ENCODE peak calls at places on chromosome 1, in four cellular contexts. One of them, this sample, is unnamed.

GRCh38 chr1:27624467-27625233 is 10.3 kb downstream of the FGR start:
- DNase-seq in HepG2: no peak
- DNase-seq in GM12878: peak
- DNase-seq in GM23338: peak
- DNase-seq in this sample: no peak

GRCh38 chr1:204377800-204378608 is 18.3 kb upstream of the PLEKHA6 start:
- DNase-seq in GM23338: peak
- DNase-seq in GM12878: no peak
- DNase-seq in HepG2: peak
- DNase-seq in this sample: peak

GRCh38 chr1:55446351-55446750 is 231.2 kb upstream of the USP24 start:
- DNase-seq in HepG2: no peak
- DNase-seq in GM12878: no peak
- DNase-seq in GM23338: no peak
- DNase-seq in this sample: peak

GRCh38 chr1:20110679-20111078 is 8.7 kb downstream of the PLA2G2D start:
- DNase-seq in HepG2: peak
- DNase-seq in GM12878: no peak
- DNase-seq in GM23338: no peak
- DNase-seq in this sample: no peak

GRCh38 chr1:157181258-157181657 is 43.1 kb upstream of the ETV3 start:
- DNase-seq in GM12878: no peak
- DNase-seq in GM23338: no peak
- DNase-seq in HepG2: no peak
- DNase-seq in this sample: no peak

GRCh38 chr1:97849350-97850339 is 71.2 kb downstream of the DPYD start:
- DNase-seq in HepG2: no peak
- DNase-seq in GM12878: no peak
- DNase-seq in GM23338: no peak
- DNase-seq in this sample: peak

GRCh38 chr1:87331319-87332269 is 2.9 kb downstream of the LMO4 start:
- DNase-seq in HepG2: peak
- DNase-seq in GM23338: peak
- DNase-seq in GM12878: no peak
- DNase-seq in this sample: peak

GRCh38 chr1:910311-910880 is 13.3 kb upstream of the SAMD11 start:
- DNase-seq in GM23338: no peak
- DNase-seq in GM12878: no peak
- DNase-seq in HepG2: no peak
- DNase-seq in this sample: no peak

GRCh38 chr1:248828845-248829244 is 3.1 kb upstream of the SH3BP5L start:
- DNase-seq in HepG2: peak
- DNase-seq in GM12878: no peak
- DNase-seq in GM23338: no peak
- DNase-seq in this sample: peak

GRCh38 chr1:117120774-117121588 is 568 bp downstream of the TRIM45 start:
- DNase-seq in GM23338: peak
- DNase-seq in GM12878: no peak
- DNase-seq in HepG2: peak
- DNase-seq in this sample: no peak

GRCh38 chr1:228291906-228292608 is 84.2 kb downstream of the OBSCN start:
- DNase-seq in GM12878: no peak
- DNase-seq in HepG2: no peak
- DNase-seq in GM23338: no peak
- DNase-seq in this sample: no peak

DNA sequence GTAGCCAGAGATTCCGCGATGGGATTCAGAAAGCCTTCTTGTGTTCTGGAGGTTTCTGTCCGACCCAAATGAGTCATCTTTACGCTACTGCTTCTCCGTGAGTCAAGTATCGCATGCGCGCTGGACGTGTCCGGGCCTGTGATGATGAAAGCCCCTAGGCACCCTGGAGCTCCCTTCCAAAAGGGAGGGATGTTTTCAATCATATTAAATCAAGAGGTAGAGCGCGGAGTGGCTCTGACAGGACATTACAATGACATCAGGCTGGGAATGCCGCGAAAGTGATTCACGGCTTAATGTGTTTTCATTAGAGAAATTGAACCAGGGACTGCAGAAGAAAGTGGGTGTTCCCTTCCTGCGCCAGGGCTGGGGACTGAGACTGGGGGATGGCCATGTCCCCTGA is 48.5 kb downstream of the AJAP1 start:
- DNase-seq in GM23338: no peak
- DNase-seq in HepG2: no peak
- DNase-seq in GM12878: no peak
- DNase-seq in this sample: no peak
- TF ChIP-seq JUNB in GM23338: no peak
- TF ChIP-seq JUNB in HepG2: no peak
- TF ChIP-seq JUNB in GM12878: no peak
- TF ChIP-seq JUNB in this sample: no peak

GRCh38 chr1:111660204-111661150 is 40.9 kb downstream of the RAP1A start:
- DNase-seq in HepG2: no peak
- DNase-seq in GM23338: no peak
- DNase-seq in GM12878: no peak
- DNase-seq in this sample: no peak
- TF ChIP-seq JUNB in HepG2: no peak
- TF ChIP-seq JUNB in GM23338: no peak
- TF ChIP-seq JUNB in GM12878: no peak
- TF ChIP-seq JUNB in this sample: no peak

GRCh38 chr1:33339413-33339812 is 18.5 kb upstream of the A3GALT2 start:
- DNase-seq in GM12878: no peak
- DNase-seq in GM23338: no peak
- DNase-seq in HepG2: no peak
- DNase-seq in this sample: no peak
- TF ChIP-seq JUNB in GM12878: no peak
- TF ChIP-seq JUNB in GM23338: no peak
- TF ChIP-seq JUNB in HepG2: no peak
- TF ChIP-seq JUNB in this sample: no peak

DNA sequence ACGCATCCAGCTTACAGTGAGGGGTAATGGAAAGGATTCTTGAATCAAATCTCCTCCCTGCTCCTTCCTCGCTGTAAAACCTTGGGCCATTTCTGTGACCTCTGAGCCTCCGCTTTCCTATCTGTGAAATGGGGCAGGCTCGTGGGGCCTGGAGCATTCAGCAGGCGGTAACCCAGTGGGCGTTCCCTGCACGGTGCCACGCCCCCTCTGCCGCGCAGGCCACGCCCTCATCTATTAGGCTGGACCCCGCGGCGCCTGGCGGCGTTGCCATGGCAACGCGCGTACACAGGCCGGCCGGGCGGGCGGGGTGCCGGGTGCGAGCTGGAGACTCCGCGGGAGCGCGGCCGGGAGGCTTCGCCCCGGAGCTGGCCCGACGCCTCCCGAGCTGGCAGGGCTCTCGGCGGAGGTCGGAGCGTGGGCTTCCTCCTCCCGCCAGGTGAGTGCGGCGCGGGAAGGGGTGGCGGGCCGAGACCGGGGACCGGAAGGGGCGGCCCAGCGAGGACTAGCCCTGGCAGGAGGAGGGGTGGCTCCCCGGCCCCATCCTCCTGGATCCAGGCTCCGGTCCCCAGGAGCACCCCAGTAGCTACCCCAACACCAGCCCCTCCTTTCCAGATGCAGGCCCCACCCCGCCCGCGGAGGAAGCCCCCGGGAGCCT is at the start of gene FHAD1:
- DNase-seq in GM23338: peak
- DNase-seq in GM12878: no peak
- DNase-seq in HepG2: no peak
- DNase-seq in this sample: peak
- TF ChIP-seq JUNB in GM23338: no peak
- TF ChIP-seq JUNB in GM12878: no peak
- TF ChIP-seq JUNB in HepG2: no peak
- TF ChIP-seq JUNB in this sample: no peak

DNA sequence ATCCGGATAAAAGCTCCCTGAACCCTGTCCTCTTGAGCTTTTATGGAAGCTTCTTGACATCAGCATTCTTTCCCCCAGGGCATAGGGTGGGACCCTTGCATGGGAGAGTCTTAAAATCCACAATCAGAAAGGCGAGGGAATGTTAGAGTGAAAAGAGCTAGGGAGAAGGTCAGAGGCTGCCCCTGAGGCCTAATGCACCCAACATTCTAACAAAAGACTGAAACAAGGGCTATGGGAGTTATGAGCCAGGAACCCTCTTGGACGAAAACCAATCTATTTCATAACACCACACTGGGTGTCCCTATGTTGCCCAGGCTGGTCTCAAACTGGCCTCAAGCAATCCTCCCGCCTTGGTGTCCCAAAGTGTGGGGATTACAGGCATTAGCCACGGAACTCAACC is 36.7 kb downstream of the NEK2 start:
- DNase-seq in GM23338: no peak
- DNase-seq in HepG2: no peak
- DNase-seq in GM12878: no peak
- DNase-seq in this sample: peak
- TF ChIP-seq JUNB in GM23338: no peak
- TF ChIP-seq JUNB in HepG2: no peak
- TF ChIP-seq JUNB in GM12878: no peak
- TF ChIP-seq JUNB in this sample: no peak

GRCh38 chr1:230681599-230681998 is 32.3 kb downstream of the AGT start:
- DNase-seq in GM12878: no peak
- DNase-seq in HepG2: peak
- DNase-seq in GM23338: no peak
- DNase-seq in this sample: peak
- TF ChIP-seq JUNB in GM12878: no peak
- TF ChIP-seq JUNB in HepG2: no peak
- TF ChIP-seq JUNB in GM23338: no peak
- TF ChIP-seq JUNB in this sample: no peak

GRCh38 chr1:57146100-57146499 is 180.3 kb upstream of the C8B start:
- DNase-seq in GM12878: no peak
- DNase-seq in GM23338: no peak
- DNase-seq in HepG2: no peak
- DNase-seq in this sample: no peak
- TF ChIP-seq JUNB in GM12878: no peak
- TF ChIP-seq JUNB in GM23338: no peak
- TF ChIP-seq JUNB in HepG2: no peak
- TF ChIP-seq JUNB in this sample: no peak

GRCh38 chr1:168328965-168329364 is 48.3 kb downstream of the TBX19 start:
- DNase-seq in GM12878: no peak
- DNase-seq in HepG2: no peak
- DNase-seq in GM23338: no peak
- DNase-seq in this sample: no peak
- TF ChIP-seq JUNB in GM12878: no peak
- TF ChIP-seq JUNB in HepG2: no peak
- TF ChIP-seq JUNB in GM23338: no peak
- TF ChIP-seq JUNB in this sample: no peak

GRCh38 chr1:90104941-90105593 is 110.2 kb downstream of the ZNF326 start:
- DNase-seq in HepG2: no peak
- DNase-seq in GM12878: no peak
- DNase-seq in GM23338: peak
- DNase-seq in this sample: no peak
- TF ChIP-seq JUNB in HepG2: no peak
- TF ChIP-seq JUNB in GM12878: no peak
- TF ChIP-seq JUNB in GM23338: no peak
- TF ChIP-seq JUNB in this sample: no peak

This sample was measured in A549.